ENCODE peak calls at places on chromosome 15, in seven cellular contexts. J, L, F, C, H, D and B are unnamed samples.

GRCh38 chr15:68816795-68817303 is 3.8 kb downstream of the ANP32A start:
- DNase-seq in L (no peak), C (no peak), D (peak), J (no peak), F (no peak), H (peak), B (no peak)

GRCh38 chr15:90818251-90819210 is 49.9 kb upstream of the FURIN start:
- DNase-seq in H (peak), C (no peak), L (no peak), F (no peak), J (no peak), D (no peak), B (no peak)

GRCh38 chr15:61764141-61764540 is 296.1 kb downstream of the VPS13C start:
- DNase-seq in J (no peak), D (no peak), L (no peak), F (no peak), C (no peak), H (no peak), B (no peak)

GRCh38 chr15:26628879-26629529 is 143.9 kb downstream of the GABRB3 start:
- DNase-seq in C (peak), J (peak), H (peak), D (peak), F (peak), L (no peak), B (peak)

GRCh38 chr15:45573961-45574629 is 13.1 kb upstream of the BLOC1S6 start:
- DNase-seq in J (no peak), D (no peak), H (no peak), C (no peak), F (no peak), L (no peak), B (no peak)

GRCh38 chr15:89332446-89332845 is 2.2 kb downstream of the POLG start:
- DNase-seq in L (no peak), D (no peak), H (no peak), F (no peak), C (no peak), J (no peak), B (no peak)

GRCh38 chr15:70866982-70867644 is 13.2 kb upstream of the LARP6 start:
- DNase-seq in D (no peak), H (no peak), L (no peak), F (no peak), J (no peak), C (no peak), B (no peak)

GRCh38 chr15:51349156-51349844 is 7.8 kb downstream of the GLDN start:
- DNase-seq in D (no peak), J (no peak), L (no peak), H (no peak), C (no peak), F (no peak), B (no peak)

GRCh38 chr15:96046620-96047240 is 283.8 kb upstream of the NR2F2 start:
- DNase-seq in H (no peak), J (no peak), C (no peak), L (no peak), D (no peak), F (no peak), B (no peak)

GRCh38 chr15:61155741-61156700 is 73.1 kb downstream of the RORA start:
- DNase-seq in C (peak), J (no peak), L (no peak), H (peak), F (no peak), D (peak), B (peak)

GRCh38 chr15:70104227-70104626 is 6.5 kb upstream of the TLE3 start:
- DNase-seq in L (no peak), H (no peak), C (no peak), F (no peak), D (no peak), J (no peak), B (no peak)

GRCh38 chr15:57550640-57551039 is 41.1 kb upstream of the MYZAP start:
- DNase-seq in F (no peak), H (peak), J (no peak), D (no peak), L (no peak), C (no peak), B (peak)